ENCODE peak calls at places on chromosome 19, in six cellular contexts. N is HEK293T, G is M059J, W is ascending aorta, U is MCF 10A, L is body of pancreas. V is an unnamed sample.
A peak's percentile ranks its signal among the peaks of the same experiment; 100 is the strongest.

GRCh38 chr19:45160870-45161714 is at the start of gene NKPD1:
- DNase-seq in W (no peak), N (no peak), U (no peak), G (no peak), L (peak; percentile 65), V (peak; percentile 58)

GRCh38 chr19:37966211-37967072 is 59.4 kb downstream of the SIPA1L3 start:
- DNase-seq in W (no peak), L (no peak), G (peak; percentile 73), U (peak; percentile 38), N (no peak), V (no peak)

GRCh38 chr19:52735734-52736133 is 890 bp upstream of the ZNF611 start:
- DNase-seq in L (peak; percentile 47), N (no peak), G (no peak), U (peak; percentile 60), W (peak; percentile 77), V (peak; percentile 69)

GRCh38 chr19:5985098-5985783 is 7.3 kb upstream of the RANBP3 start:
- DNase-seq in U (peak; percentile 34), N (no peak), G (peak; percentile 86), W (no peak), L (no peak), V (peak; percentile 54)

GRCh38 chr19:42198676-42199439 is 18.6 kb downstream of the DEDD2 start:
- DNase-seq in N (no peak), U (no peak), W (no peak), L (no peak), G (peak; percentile 44), V (no peak)

GRCh38 chr19:34345934-34346333 is 19.1 kb upstream of the GPI start:
- DNase-seq in U (peak; percentile 82), N (peak; percentile 81), G (peak; percentile 79), W (no peak), L (peak; percentile 74), V (peak; percentile 81)

GRCh38 chr19:38721977-38722773 is 22.1 kb downstream of the CAPN12 start:
- DNase-seq in N (no peak), L (no peak), G (no peak), U (no peak), W (no peak), V (no peak)

GRCh38 chr19:2032296-2032941 is 16.9 kb upstream of the BTBD2 start:
- DNase-seq in N (no peak), U (peak; percentile 98), L (peak; percentile 98), G (peak; percentile 96), W (peak; percentile 99), V (peak; percentile 89)

GRCh38 chr19:4697304-4697703 is 26.3 kb downstream of the DPP9 start:
- DNase-seq in U (no peak), W (no peak), L (no peak), N (no peak), G (peak; percentile 14), V (no peak)

GRCh38 chr19:58317481-58318072 is 9.2 kb upstream of the ZSCAN22 start:
- DNase-seq in N (no peak), W (no peak), G (peak; percentile 46), L (no peak), U (peak; percentile 54), V (peak; percentile 71)

GRCh38 chr19:13033819-13034611 is 38.7 kb downstream of the NFIX start:
- DNase-seq in U (peak; percentile 77), N (peak; percentile 76), G (peak; percentile 74), W (peak; percentile 87), L (peak; percentile 84), V (peak; percentile 79)

GRCh38 chr19:33193269-33193863 is 764 bp upstream of the LRP3 start:
- DNase-seq in U (no peak), L (no peak), N (no peak), W (no peak), G (no peak), V (no peak)

GRCh38 chr19:2537544-2537943 is 61.6 kb downstream of the GADD45B start:
- DNase-seq in N (no peak), G (no peak), U (no peak), W (no peak), L (no peak), V (no peak)

V was measured in PC-3.